ENCODE peak calls at places on chromosomes 16 and 17, in five cellular contexts. X, Q, H, M and O are unnamed samples.

GRCh38 chr16:30977502-30977901 is 7.5 kb upstream of the HSD3B7 start:
- DNase-seq in Q (no peak), M (no peak), H (no peak), X (no peak), O (no peak)

GRCh38 chr17:4938069-4938491 is 1.8 kb downstream of the SLC25A11 start:
- DNase-seq in M (no peak), Q (no peak), X (no peak), H (no peak), O (no peak)

GRCh38 chr16:30761427-30761927 is 385 bp downstream of the CFAP119 start:
- DNase-seq in M (no peak), H (no peak), Q (no peak), X (peak), O (no peak)

GRCh38 chr16:72415379-72415778 is 243.4 kb upstream of the PMFBP1 start:
- DNase-seq in M (no peak), Q (no peak), H (no peak), X (no peak), O (no peak)

GRCh38 chr16:53080345-53081031 is 25.7 kb downstream of the CHD9 start:
- DNase-seq in Q (peak), X (peak), M (no peak), H (peak), O (peak)

GRCh38 chr17:48520631-48521045 is 10.2 kb downstream of the HOXB1 start:
- DNase-seq in M (no peak), X (no peak), Q (no peak), H (no peak), O (no peak)

GRCh38 chr17:7997186-7997585 is 5.2 kb upstream of the GUCY2D start:
- DNase-seq in X (peak), M (no peak), Q (no peak), H (no peak), O (no peak)

GRCh38 chr17:8925808-8926207 is 39.7 kb downstream of the PIK3R5 start:
- DNase-seq in H (no peak), M (no peak), X (no peak), Q (no peak), O (no peak)

GRCh38 chr17:27896656-27897055 is 3.5 kb upstream of the LYRM9 start:
- DNase-seq in X (no peak), H (no peak), Q (no peak), M (no peak), O (no peak)

GRCh38 chr17:44071772-44072171 is 1.2 kb downstream of the G6PC3 start:
- DNase-seq in X (no peak), Q (no peak), H (no peak), M (peak), O (no peak)

GRCh38 chr17:48972749-48973097 is 4.3 kb upstream of the GIP start:
- DNase-seq in X (no peak), H (no peak), Q (no peak), M (no peak), O (no peak)

GRCh38 chr17:50184611-50185398 is 16.6 kb downstream of the COL1A1 start:
- DNase-seq in H (peak), M (peak), X (peak), Q (no peak), O (peak)

GRCh38 chr16:59164461-59164860 is 430.3 kb upstream of the GOT2 start:
- DNase-seq in Q (peak), X (no peak), H (no peak), M (no peak), O (no peak)

GRCh38 chr17:38315497-38315896 is 18.5 kb downstream of the MRPL45 start:
- DNase-seq in X (no peak), H (no peak), Q (no peak), M (no peak), O (no peak)

GRCh38 chr16:47886631-47887415 is 269.0 kb downstream of the ABCC12 start:
- DNase-seq in X (no peak), H (no peak), Q (no peak), M (no peak), O (no peak)

GRCh38 chr17:565506-565905 is 149.1 kb downstream of the VPS53 start:
- DNase-seq in H (no peak), M (no peak), Q (no peak), X (no peak), O (no peak)

GRCh38 chr16:71358464-71359031 is at the start of gene CALB2:
- DNase-seq in Q (peak), X (peak), M (peak), H (peak), O (peak)

GRCh38 chr17:79341529-79341780 is 266.8 kb downstream of the ENGASE start:
- DNase-seq in X (no peak), H (no peak), Q (no peak), M (no peak), O (no peak)

GRCh38 chr16:71626858-71627213 is 852 bp downstream of the MARVELD3 start:
- DNase-seq in Q (no peak), H (no peak), X (no peak), M (peak), O (peak)

GRCh38 chr17:27573548-27573947 is 57.4 kb upstream of the LGALS9 start:
- DNase-seq in H (no peak), Q (no peak), M (no peak), X (no peak), O (no peak)

GRCh38 chr16:11072420-11073153 is 128.2 kb downstream of the CLEC16A start:
- DNase-seq in X (peak), H (no peak), M (no peak), Q (no peak), O (no peak)

GRCh38 chr17:69150333-69150732 is 8.6 kb upstream of the ABCA6 start:
- DNase-seq in X (no peak), Q (no peak), H (no peak), M (no peak), O (no peak)

GRCh38 chr17:43784628-43785101 is 4.4 kb downstream of the CFAP97D1 start:
- DNase-seq in Q (no peak), M (no peak), H (no peak), X (peak), O (no peak)

GRCh38 chr17:72075995-72076677 is 44.7 kb upstream of the SOX9 start:
- DNase-seq in Q (no peak), M (no peak), H (no peak), X (no peak), O (no peak)

GRCh38 chr17:72065556-72065955 is 55.3 kb upstream of the SOX9 start:
- DNase-seq in H (no peak), Q (no peak), X (no peak), M (no peak), O (no peak)

GRCh38 chr17:50185724-50186545 is 15.5 kb downstream of the COL1A1 start:
- DNase-seq in M (no peak), X (peak), Q (no peak), H (no peak), O (no peak)

GRCh38 chr16:79436885-79437284 is 163.7 kb downstream of the MAF start:
- DNase-seq in Q (no peak), H (no peak), M (no peak), X (no peak), O (no peak)

GRCh38 chr17:44759916-44760243 is 1.1 kb downstream of the ADAM11 start:
- DNase-seq in M (no peak), X (no peak), Q (no peak), H (no peak), O (no peak)

GRCh38 chr16:3101018-3101840 is 2.1 kb upstream of the ZSCAN10 start:
- DNase-seq in H (no peak), M (no peak), X (peak), Q (no peak), O (no peak)

DNA sequence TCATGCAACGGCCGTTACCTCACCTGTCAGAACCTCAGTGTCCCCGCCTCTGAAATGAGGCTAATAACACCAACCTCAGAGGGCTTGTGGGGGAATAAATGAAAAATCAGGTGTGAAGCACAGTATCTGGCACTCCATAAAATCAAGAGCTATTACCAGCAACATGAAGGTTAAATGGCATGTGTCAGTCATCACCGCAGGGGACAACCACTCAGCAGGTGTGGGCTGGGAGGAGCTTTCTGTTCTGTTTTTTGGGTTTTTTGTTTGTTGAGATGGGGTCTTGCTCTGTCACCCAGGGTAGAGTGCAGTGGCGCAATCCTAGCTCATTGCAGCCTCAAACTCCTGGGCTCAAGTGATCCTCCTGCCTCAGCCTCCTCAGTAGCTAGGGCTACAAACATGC is 16.8 kb upstream of the KRT19 start:
- DNase-seq in X (no peak), M (no peak), Q (no peak), H (no peak), O (no peak)
- H3K4me3 ChIP-seq in X (no peak), M (no peak), Q (no peak), H (no peak), O (no peak)

GRCh38 chr17:78117027-78117981 is 11.3 kb downstream of the TMC6 start:
- DNase-seq in Q (no peak), M (no peak), X (no peak), H (no peak), O (no peak)
- TF ChIP-seq CTCF in Q (peak), M (peak), X (peak), H (no peak), O (no peak)

DNA sequence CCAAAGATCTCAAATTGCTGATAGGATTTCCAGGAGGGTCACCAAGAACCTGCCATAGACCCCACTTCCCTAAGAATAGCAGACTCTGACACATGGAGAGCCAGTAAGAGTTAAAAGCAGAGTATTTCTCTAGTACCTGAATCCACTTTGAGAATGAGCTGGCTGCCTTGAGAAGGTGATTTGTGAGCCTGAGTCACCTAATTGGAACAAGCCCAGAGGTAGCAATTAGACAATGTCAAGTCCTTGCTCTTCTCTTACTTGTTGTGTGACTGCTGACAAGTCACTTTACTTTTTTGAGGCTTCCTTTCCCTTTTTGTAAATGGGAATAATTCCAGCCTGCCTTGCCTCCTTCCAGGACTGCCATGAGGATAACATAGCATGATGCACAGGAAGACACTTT is 76.1 kb upstream of the ASIC2 start:
- DNase-seq in Q (no peak), H (no peak), M (no peak), X (no peak), O (no peak)
- H3K4me3 ChIP-seq in Q (no peak), H (no peak), M (no peak), X (no peak), O (no peak)

GRCh38 chr17:82647593-82648164 is 565 bp downstream of the WDR45B start:
- DNase-seq in H (no peak), X (peak), Q (no peak), M (no peak), O (peak)
- TF ChIP-seq CTCF in H (no peak), X (peak), Q (peak), M (no peak), O (no peak)